ENCODE peak calls at places on chromosomes 3 and 15, in six cellular contexts. H is T-helper 1 cell; R is stimulated activated CD8-positive, alpha-beta memory T cell treated with anti-CD3 and anti-CD28 coated beads, Interleukin-4, amount 100 ng/mL, for 48 hours; P is choroid plexus epithelial cell; G is occipital lobe; O is left ventricle myocardium inferior. F is an unnamed sample.
A peak's percentile ranks its signal among the peaks of the same experiment; 100 is the strongest.

GRCh38 chr15:74489518-74490338 is 28.8 kb upstream of the UBL7 start:
- DNase-seq in H (peak; percentile 46), R (peak; percentile 86), P (peak; percentile 46), G (no peak), O (peak; percentile 42), F (no peak)

GRCh38 chr3:169865176-169865800 is 4.4 kb downstream of the LRRC31 start:
- DNase-seq in H (no peak), R (peak; percentile 33), P (no peak), G (no peak), O (no peak), F (no peak)

GRCh38 chr3:12994607-12995388 is 78.4 kb downstream of the IQSEC1 start:
- DNase-seq in H (peak; percentile 82), R (peak; percentile 91), P (peak; percentile 78), G (peak; percentile 79), O (peak; percentile 90), F (no peak)

GRCh38 chr3:186226466-186226865 is 117.6 kb upstream of the ETV5 start:
- DNase-seq in H (no peak), R (no peak), P (no peak), G (no peak), O (no peak), F (no peak)

GRCh38 chr3:159953320-159953719 is 35.3 kb upstream of the IL12A start:
- DNase-seq in H (no peak), R (no peak), P (no peak), G (no peak), O (no peak), F (no peak)

GRCh38 chr15:44633603-44634002 is 29.9 kb downstream of the SPG11 start:
- DNase-seq in H (no peak), R (no peak), P (peak; percentile 52), G (no peak), O (no peak), F (no peak)

GRCh38 chr3:46921871-46922271 is 44.4 kb downstream of the PTH1R start:
- DNase-seq in H (no peak), R (no peak), P (no peak), G (no peak), O (no peak), F (no peak)

GRCh38 chr15:100731259-100732156 is 129.1 kb downstream of the ASB7 start:
- DNase-seq in H (no peak), R (no peak), P (no peak), G (no peak), O (no peak), F (no peak)

GRCh38 chr15:99431661-99432091 is 134.1 kb upstream of the MEF2A start:
- DNase-seq in H (no peak), R (no peak), P (no peak), G (no peak), O (peak; percentile 11), F (no peak)

GRCh38 chr3:125112981-125113380 is 57.2 kb upstream of the HEG1 start:
- DNase-seq in H (no peak), R (no peak), P (no peak), G (no peak), O (no peak), F (no peak)

GRCh38 chr3:43246956-43247355 is 39.4 kb upstream of the SNRK start:
- DNase-seq in H (no peak), R (no peak), P (no peak), G (no peak), O (no peak), F (no peak)

GRCh38 chr3:197404754-197405153 is 106.3 kb upstream of the DLG1 start:
- DNase-seq in H (no peak), R (no peak), P (no peak), G (no peak), O (no peak), F (no peak)

GRCh38 chr15:29711531-29711930 is 110.7 kb downstream of the TJP1 start:
- DNase-seq in H (no peak), R (no peak), P (no peak), G (no peak), O (no peak), F (no peak)

GRCh38 chr3:12960497-12960896 is 112.7 kb downstream of the IQSEC1 start:
- DNase-seq in H (no peak), R (no peak), P (no peak), G (no peak), O (no peak), F (no peak)

GRCh38 chr15:25891108-25891507 is 28.0 kb upstream of the ATP10A start:
- DNase-seq in H (no peak), R (no peak), P (no peak), G (no peak), O (no peak), F (no peak)

GRCh38 chr3:50950591-50950990 is 275.9 kb downstream of the DOCK3 start:
- DNase-seq in H (no peak), R (no peak), P (no peak), G (no peak), O (no peak), F (no peak)

GRCh38 chr3:196971094-196971698 is 2.6 kb upstream of the PIGZ start:
- DNase-seq in H (no peak), R (peak; percentile 17), P (no peak), G (no peak), O (no peak), F (no peak)

GRCh38 chr3:103127116-103127630 is 692.4 kb downstream of the ZPLD1 start:
- DNase-seq in H (no peak), R (no peak), P (peak; percentile 54), G (no peak), O (no peak), F (no peak)

GRCh38 chr15:96181873-96182301 is 148.6 kb upstream of the NR2F2 start:
- DNase-seq in H (no peak), R (no peak), P (peak; percentile 82), G (no peak), O (peak; percentile 25), F (peak; percentile 89)

GRCh38 chr15:78438595-78439285 is 724 bp downstream of the IREB2 start:
- DNase-seq in H (no peak), R (peak; percentile 56), P (peak; percentile 40), G (peak; percentile 65), O (no peak), F (no peak)

GRCh38 chr3:157544501-157545139 is 41.4 kb upstream of the VEPH1 start:
- DNase-seq in H (no peak), R (no peak), P (peak; percentile 95), G (no peak), O (no peak), F (no peak)

F was measured in AG04449.